ENCODE peak calls at places on chromosomes 6 and 20, in nine cellular contexts. G, S, Y, Q, Z, J, K, M and N are unnamed samples.

GRCh38 chr20:59752704-59753460 is 148.5 kb downstream of the PHACTR3 start:
- DNase-seq in G (no peak), S (no peak), Y (no peak), Q (no peak), Z (no peak), J (no peak), K (no peak), M (no peak), N (no peak)

GRCh38 chr6:46221221-46221793 is 50.5 kb upstream of the ENPP5 start:
- DNase-seq in G (no peak), S (no peak), Y (peak), Q (peak), Z (peak), J (no peak), K (no peak), M (no peak), N (no peak)

GRCh38 chr6:25971187-25971811 is 8.7 kb downstream of the TRIM38 start:
- DNase-seq in G (no peak), S (no peak), Y (no peak), Q (no peak), Z (peak), J (no peak), K (no peak), M (no peak), N (no peak)

GRCh38 chr6:149483302-149483701 is 1.5 kb downstream of the ZC3H12D start:
- DNase-seq in G (no peak), S (no peak), Y (no peak), Q (no peak), Z (no peak), J (no peak), K (no peak), M (no peak), N (no peak)

GRCh38 chr20:51306081-51306480 is 236.4 kb downstream of the NFATC2 start:
- DNase-seq in G (no peak), S (no peak), Y (no peak), Q (no peak), Z (no peak), J (no peak), K (no peak), M (no peak), N (no peak)

GRCh38 chr20:17676378-17676759 is 5.7 kb downstream of the RRBP1 start:
- DNase-seq in G (no peak), S (no peak), Y (no peak), Q (no peak), Z (no peak), J (peak), K (no peak), M (no peak), N (no peak)

GRCh38 chr20:19867940-19868371 is 109.9 kb downstream of the RIN2 start:
- DNase-seq in G (no peak), S (no peak), Y (no peak), Q (no peak), Z (no peak), J (no peak), K (no peak), M (no peak), N (peak)

GRCh38 chr6:44309631-44310030 is 3.5 kb downstream of the AARS2 start:
- DNase-seq in G (no peak), S (no peak), Y (no peak), Q (no peak), Z (no peak), J (no peak), K (no peak), M (no peak), N (no peak)

GRCh38 chr6:163263998-163264661 is 150.4 kb upstream of the QKI start:
- DNase-seq in G (no peak), S (peak), Y (no peak), Q (no peak), Z (no peak), J (peak), K (no peak), M (no peak), N (no peak)

GRCh38 chr6:97189767-97190166 is 93.2 kb downstream of the MMS22L start:
- DNase-seq in G (no peak), S (no peak), Y (no peak), Q (no peak), Z (no peak), J (no peak), K (no peak), M (no peak), N (no peak)

GRCh38 chr6:157937318-157937717 is 44.3 kb upstream of the SYNJ2 start:
- DNase-seq in G (no peak), S (no peak), Y (no peak), Q (no peak), Z (no peak), J (no peak), K (no peak), M (no peak), N (no peak)

GRCh38 chr6:19478992-19479391 is 358.2 kb upstream of the ID4 start:
- DNase-seq in G (no peak), S (no peak), Y (no peak), Q (no peak), Z (peak), J (no peak), K (no peak), M (no peak), N (no peak)

GRCh38 chr6:72348926-72349325 is 272.9 kb upstream of the KCNQ5 start:
- DNase-seq in G (no peak), S (no peak), Y (no peak), Q (no peak), Z (no peak), J (no peak), K (no peak), M (no peak), N (no peak)

GRCh38 chr20:51711426-51711825 is 56.8 kb downstream of the ATP9A start:
- DNase-seq in G (no peak), S (no peak), Y (no peak), Q (no peak), Z (no peak), J (no peak), K (no peak), M (no peak), N (no peak)

GRCh38 chr20:346640-347316 is at the start of gene NRSN2:
- DNase-seq in G (peak), S (peak), Y (peak), Q (peak), Z (no peak), J (peak), K (no peak), M (no peak), N (peak)

GRCh38 chr20:29873946-29874345 is 1383.5 kb upstream of the DEFB115 start:
- DNase-seq in G (no peak), S (peak), Y (peak), Q (peak), Z (no peak), J (peak), K (peak), M (peak), N (peak)

GRCh38 chr6:27161603-27161945 is 85.9 kb upstream of the PRSS16 start:
- DNase-seq in G (no peak), S (no peak), Y (no peak), Q (no peak), Z (no peak), J (no peak), K (no peak), M (no peak), N (no peak)

GRCh38 chr6:159879829-159880228 is 11.0 kb upstream of the MAS1 start:
- DNase-seq in G (no peak), S (peak), Y (no peak), Q (no peak), Z (no peak), J (no peak), K (no peak), M (no peak), N (no peak)